ENCODE peak calls at places on chromosomes 13 and 19, in four cellular contexts. W is fibroblast of pulmonary artery, A is lower leg skin, P is body of pancreas. M is an unnamed sample.

GRCh38 chr19:48394331-48395169 is 1.1 kb downstream of the GRIN2D start:
- DNase-seq in A (no peak), P (no peak), W (no peak), M (no peak)

GRCh38 chr19:47190167-47190727 is 40.8 kb downstream of the BBC3 start:
- DNase-seq in W (peak), P (peak), A (no peak), M (peak)

GRCh38 chr19:12668937-12669271 is 2.3 kb downstream of the WDR83 start:
- DNase-seq in W (peak), P (peak), A (peak), M (peak)

GRCh38 chr13:91133941-91134772 is 213.3 kb upstream of the MIR17HG start:
- DNase-seq in A (no peak), P (peak), W (peak), M (no peak)

GRCh38 chr19:53795019-53795418 is 29.1 kb downstream of the NLRP12 start:
- DNase-seq in P (no peak), A (no peak), W (no peak), M (no peak)

GRCh38 chr13:105655046-105655445 is 880.4 kb downstream of the EFNB2 start:
- DNase-seq in P (no peak), A (no peak), W (peak), M (no peak)

GRCh38 chr19:8145969-8146368 is 3.4 kb downstream of the FBN3 start:
- DNase-seq in P (peak), W (no peak), A (no peak), M (peak)

GRCh38 chr13:53206455-53206854 is 177.8 kb downstream of the OLFM4 start:
- DNase-seq in A (no peak), P (no peak), W (peak), M (no peak)

GRCh38 chr19:46043519-46043918 is 2.7 kb upstream of the IGFL4 start:
- DNase-seq in P (no peak), W (no peak), A (no peak), M (no peak)

GRCh38 chr13:36420437-36420891 is 11.8 kb upstream of the CCNA1 start:
- DNase-seq in P (peak), W (peak), A (peak), M (peak)

GRCh38 chr19:50893047-50893737 is 18.0 kb downstream of the KLK4 start:
- DNase-seq in P (peak), W (no peak), A (no peak), M (no peak)
- TF ChIP-seq CTCF in P (peak), W (no peak), A (no peak), M (no peak)

GRCh38 chr13:104006625-104007061 is 940.4 kb upstream of the SLC10A2 start:
- DNase-seq in P (no peak), A (no peak), W (peak), M (no peak)
- H3K4me3 ChIP-seq in P (no peak), A (no peak), W (no peak), M (no peak)

GRCh38 chr19:14023404-14024235 is 4.3 kb upstream of the RLN3 start:
- DNase-seq in W (peak), P (peak), A (no peak), M (no peak)
- TF ChIP-seq CTCF in W (peak), P (peak), A (no peak), M (peak)

GRCh38 chr19:40717325-40717879 is 490 bp downstream of the ITPKC start:
- DNase-seq in W (peak), A (peak), P (no peak), M (no peak)

GRCh38 chr19:40721140-40721486 is 4.2 kb downstream of the ITPKC start:
- DNase-seq in P (no peak), W (no peak), A (no peak), M (no peak)

GRCh38 chr19:40717880-40718773 is 1.2 kb downstream of the ITPKC start:
- DNase-seq in W (peak), P (peak), A (peak), M (no peak)

GRCh38 chr19:40718774-40719391 is 2.0 kb downstream of the ITPKC start:
- DNase-seq in A (peak), P (peak), W (peak), M (no peak)

GRCh38 chr19:40719414-40719894 is 2.5 kb downstream of the ITPKC start:
- DNase-seq in W (no peak), A (no peak), P (no peak), M (no peak)
- H3K4me3 ChIP-seq in W (peak), A (peak), P (peak), M (peak)

GRCh38 chr13:32168136-32168535 is 136.6 kb downstream of the FRY start:
- DNase-seq in W (no peak), A (no peak), P (no peak), M (no peak)

GRCh38 chr13:32165791-32166190 is 134.2 kb downstream of the FRY start:
- DNase-seq in A (no peak), W (no peak), P (no peak), M (no peak)

GRCh38 chr13:32159147-32159869 is 127.7 kb downstream of the FRY start:
- DNase-seq in W (no peak), A (no peak), P (peak), M (no peak)

GRCh38 chr13:32164622-32165268 is 133.2 kb downstream of the FRY start:
- DNase-seq in W (peak), P (peak), A (no peak), M (no peak)
- TF ChIP-seq CTCF in W (peak), P (peak), A (no peak), M (peak)

DNA sequence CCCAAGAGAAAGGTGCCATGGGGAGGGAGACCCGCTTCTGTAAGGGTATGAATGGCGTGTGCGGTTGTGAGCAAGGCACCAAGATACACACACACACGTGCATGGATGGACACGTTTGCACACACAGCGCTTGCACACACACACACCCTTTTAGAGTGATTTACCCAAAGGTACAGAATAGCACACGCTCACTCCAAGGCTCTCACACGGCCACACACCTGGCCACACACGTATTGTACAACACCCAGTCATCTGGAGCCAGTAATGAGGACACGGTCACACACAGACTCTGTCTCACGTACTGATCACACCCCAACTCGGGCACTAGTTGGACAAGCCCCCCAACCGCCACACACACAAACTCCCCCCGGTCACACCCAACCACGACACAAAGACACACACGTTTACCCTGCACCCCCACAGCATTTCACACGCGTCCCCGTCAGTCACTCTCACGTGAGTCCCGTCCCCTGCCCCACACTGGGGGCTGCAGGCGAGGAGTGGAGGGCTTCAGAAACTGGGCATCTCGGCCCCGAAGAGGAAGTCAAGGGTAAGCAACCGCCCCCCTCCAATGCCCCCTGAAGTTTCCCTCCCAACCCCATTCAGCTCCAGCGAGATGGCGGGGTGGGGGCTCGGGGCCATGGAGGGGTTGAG is 779 bp downstream of the OLFM2 start:
- DNase-seq in W (no peak), A (no peak), P (peak), M (no peak)
- H3K4me3 ChIP-seq in W (no peak), A (peak), P (no peak), M (peak)

GRCh38 chr19:5308471-5309437 is 31.9 kb downstream of the PTPRS start:
- DNase-seq in P (peak), A (peak), W (peak), M (no peak)

GRCh38 chr19:5307655-5308054 is 33.0 kb downstream of the PTPRS start:
- DNase-seq in W (no peak), P (no peak), A (no peak), M (no peak)

GRCh38 chr19:5306531-5306930 is 34.1 kb downstream of the PTPRS start:
- DNase-seq in A (no peak), W (no peak), P (no peak), M (no peak)

GRCh38 chr19:5312058-5312457 is 28.6 kb downstream of the PTPRS start:
- DNase-seq in W (no peak), P (no peak), A (no peak), M (no peak)

DNA sequence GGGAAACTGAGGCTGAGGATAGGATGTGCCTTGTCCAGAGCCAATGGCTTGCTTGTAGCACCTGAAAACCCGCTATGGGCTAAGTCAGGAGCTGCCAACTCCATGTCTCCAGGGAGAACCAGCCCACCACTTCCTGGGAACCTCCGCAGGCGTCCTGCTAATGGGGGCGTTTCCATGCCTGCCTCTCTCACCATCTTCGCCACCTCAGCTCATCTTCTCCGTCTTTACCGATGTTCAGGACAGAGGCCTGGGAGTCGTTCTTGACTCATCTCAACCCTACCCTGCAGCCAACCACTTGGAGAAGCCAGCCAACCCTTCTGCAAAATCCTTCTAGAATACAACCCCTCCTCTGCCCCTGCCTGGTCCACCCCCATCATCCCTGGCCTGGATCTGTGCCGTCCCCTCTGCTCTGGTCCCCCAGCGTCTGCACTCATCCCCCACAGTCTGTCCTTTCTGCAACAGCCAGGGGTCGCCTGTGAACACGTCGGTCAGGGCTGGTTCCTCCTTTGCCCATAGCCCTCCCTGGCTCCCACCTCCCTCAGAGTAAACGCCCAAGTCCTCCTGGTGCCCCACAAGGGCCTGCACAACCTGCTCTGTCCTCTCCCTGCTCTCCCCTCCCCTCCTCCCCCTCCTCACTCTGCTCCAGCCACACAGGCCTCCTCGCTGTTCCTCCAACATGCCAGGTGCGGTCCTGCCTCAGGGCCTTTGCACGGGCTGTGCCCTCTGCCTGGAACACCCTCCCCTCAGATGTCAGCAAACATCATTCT is 31.0 kb downstream of the PTPRS start:
- DNase-seq in P (no peak), W (peak), A (no peak), M (no peak)
- TF ChIP-seq CTCF in P (no peak), W (peak), A (no peak), M (no peak)

GRCh38 chr19:56840452-56841193 is at the start of the genes PEG3 and ZIM2:
- DNase-seq in A (peak), P (peak), W (peak), M (no peak)
- H3K4me3 ChIP-seq in A (peak), P (no peak), W (no peak), M (peak)

GRCh38 chr19:6660930-6661329 is 9.0 kb downstream of the TNFSF14 start:
- DNase-seq in A (no peak), W (no peak), P (peak), M (no peak)
- TF ChIP-seq CTCF in A (no peak), W (no peak), P (peak), M (no peak)